ENCODE peak calls at places on chromosomes 11 and 22, in ten cellular contexts. J, S, N, Y, T, D, C, Z, A and M are unnamed samples.

GRCh38 chr11:123373754-123374621 is 56.1 kb upstream of the GRAMD1B start:
- DNase-seq in T (no peak), A (no peak), Z (no peak), S (no peak), Y (no peak), C (no peak), J (no peak), D (no peak), N (no peak), M (no peak)

GRCh38 chr22:45905924-45906865 is 70.8 kb downstream of the WNT7B start:
- DNase-seq in Z (peak; percentile 49), N (peak; percentile 38), A (no peak), C (no peak), D (peak; percentile 85), Y (no peak), T (no peak), J (no peak), S (no peak), M (no peak)

GRCh38 chr11:112355726-112356125 is 95.1 kb upstream of the PLET1 start:
- DNase-seq in T (no peak), S (peak; percentile 31), A (no peak), D (peak; percentile 35), Y (no peak), N (no peak), J (peak; percentile 74), C (peak; percentile 24), Z (no peak), M (no peak)

GRCh38 chr11:71352748-71353147 is 95.4 kb downstream of the DHCR7 start:
- DNase-seq in S (no peak), T (no peak), J (no peak), Y (no peak), Z (no peak), C (no peak), A (no peak), N (no peak), D (no peak), M (no peak)

GRCh38 chr22:25853078-25853477 is 111.1 kb downstream of the MYO18B start:
- DNase-seq in T (no peak), S (no peak), A (no peak), Z (no peak), D (peak; percentile 14), C (peak; percentile 7), N (no peak), J (no peak), Y (no peak), M (no peak)

GRCh38 chr11:45658292-45658991 is 7.0 kb downstream of the CHST1 start:
- DNase-seq in S (peak; percentile 34), J (no peak), C (peak; percentile 28), T (no peak), D (peak; percentile 62), A (no peak), N (peak; percentile 85), Y (peak; percentile 62), Z (peak; percentile 63), M (no peak)

GRCh38 chr11:870418-870817 is 27.8 kb downstream of the TSPAN4 start:
- DNase-seq in J (no peak), A (no peak), T (no peak), S (no peak), Z (no peak), D (no peak), N (no peak), Y (no peak), C (no peak), M (no peak)

GRCh38 chr11:41459602-41460405 is at the start of gene LRRC4C:
- DNase-seq in S (no peak), N (no peak), T (no peak), A (no peak), Y (no peak), C (no peak), J (no peak), Z (no peak), D (no peak), M (no peak)